ENCODE peak calls at places on chromosomes 2 and 18, in eight cellular contexts. G is neural progenitor cell, L is progenitor cell of endocrine pancreas, M is epithelial cell of proximal tubule, P is AG04450, S is BJ, F is K562, X is fibroblast of lung. O is an unnamed sample.

GRCh38 chr18:48952287-48953095 is 1.7 kb upstream of the SMAD7 start:
- DNase-seq in G (peak), L (peak), M (no peak), P (no peak), S (no peak), F (peak), X (peak), O (peak)

GRCh38 chr18:74251297-74252031 is 40.3 kb downstream of the CYB5A start:
- DNase-seq in G (peak), L (no peak), M (no peak), P (no peak), S (peak), F (no peak), X (peak), O (no peak)

GRCh38 chr2:44335806-44336538 is 25.3 kb downstream of the PREPL start:
- DNase-seq in G (no peak), L (no peak), M (no peak), P (no peak), S (peak), F (no peak), X (peak), O (no peak)

GRCh38 chr2:233386382-233387041 is 32.2 kb downstream of the DGKD start:
- DNase-seq in G (no peak), L (no peak), M (peak), P (no peak), S (no peak), F (no peak), X (peak), O (no peak)

GRCh38 chr18:70419526-70419925 is 130.7 kb downstream of the SOCS6 start:
- DNase-seq in G (no peak), L (no peak), M (no peak), P (no peak), S (peak), F (no peak), X (peak), O (no peak)

GRCh38 chr2:241894056-241894641 is 24.6 kb downstream of the RTP5 start:
- DNase-seq in G (no peak), L (no peak), M (no peak), P (no peak), S (no peak), F (no peak), X (no peak), O (peak)

GRCh38 chr2:206154197-206154596 is 5.0 kb downstream of the NDUFS1 start:
- DNase-seq in G (peak), L (no peak), M (no peak), P (no peak), S (no peak), F (no peak), X (no peak), O (no peak)

GRCh38 chr2:142165790-142166189 is 35.0 kb upstream of the LRP1B start:
- DNase-seq in G (peak), L (no peak), M (peak), P (peak), S (peak), F (no peak), X (peak), O (no peak)

GRCh38 chr18:27449104-27449503 is 264.0 kb upstream of the CHST9 start:
- DNase-seq in G (no peak), L (no peak), M (no peak), P (no peak), S (no peak), F (no peak), X (no peak), O (no peak)

GRCh38 chr18:3924455-3924854 is 474.5 kb downstream of the TGIF1 start:
- DNase-seq in G (no peak), L (no peak), M (no peak), P (no peak), S (no peak), F (no peak), X (peak), O (no peak)

GRCh38 chr2:219282375-219282774 is 3.2 kb downstream of the DNAJB2 start:
- DNase-seq in G (no peak), L (no peak), M (no peak), P (no peak), S (no peak), F (no peak), X (no peak), O (no peak)

GRCh38 chr18:28204154-28204553 is 27.2 kb upstream of the CDH2 start:
- DNase-seq in G (no peak), L (no peak), M (peak), P (peak), S (peak), F (no peak), X (peak), O (no peak)

GRCh38 chr2:134679740-134680139 is 39.1 kb downstream of the TMEM163 start:
- DNase-seq in G (no peak), L (no peak), M (no peak), P (no peak), S (no peak), F (peak), X (no peak), O (no peak)

GRCh38 chr2:164065038-164065437 is 329.2 kb upstream of the FIGN start:
- DNase-seq in G (no peak), L (no peak), M (no peak), P (no peak), S (no peak), F (no peak), X (no peak), O (no peak)

GRCh38 chr2:20988906-20989305 is 55.0 kb downstream of the APOB start:
- DNase-seq in G (no peak), L (peak), M (no peak), P (no peak), S (no peak), F (no peak), X (no peak), O (no peak)

GRCh38 chr2:120625865-120626560 is 109.7 kb upstream of the GLI2 start:
- DNase-seq in G (no peak), L (no peak), M (peak), P (no peak), S (no peak), F (no peak), X (no peak), O (no peak)

GRCh38 chr2:28206786-28207185 is 185.9 kb upstream of the FOSL2 start:
- DNase-seq in G (no peak), L (no peak), M (no peak), P (no peak), S (no peak), F (no peak), X (peak), O (no peak)

GRCh38 chr2:44979581-44979980 is 29.7 kb downstream of the SIX2 start:
- DNase-seq in G (no peak), L (no peak), M (no peak), P (no peak), S (no peak), F (no peak), X (no peak), O (no peak)

GRCh38 chr18:12911025-12911927 is 27.2 kb upstream of the PTPN2 start:
- DNase-seq in G (no peak), L (no peak), M (no peak), P (no peak), S (no peak), F (no peak), X (peak), O (peak)

GRCh38 chr2:149019768-149020167 is 18.7 kb upstream of the LYPD6B start:
- DNase-seq in G (no peak), L (no peak), M (no peak), P (no peak), S (no peak), F (no peak), X (no peak), O (no peak)

GRCh38 chr2:226993171-226993570 is 157.3 kb downstream of the RHBDD1 start:
- DNase-seq in G (no peak), L (no peak), M (no peak), P (no peak), S (no peak), F (no peak), X (no peak), O (no peak)
- TF ChIP-seq CTCF in G (no peak), L (no peak), M (no peak), P (no peak), S (no peak), F (no peak), X (no peak), O (no peak)

GRCh38 chr2:60659026-60659425 is 97.0 kb upstream of the PAPOLG start:
- DNase-seq in G (no peak), L (no peak), M (no peak), P (no peak), S (no peak), F (no peak), X (no peak), O (no peak)
- TF ChIP-seq CTCF in G (peak), L (no peak), M (no peak), P (no peak), S (no peak), F (peak), X (no peak), O (no peak)

GRCh38 chr2:64865831-64866146 is 123.4 kb upstream of the SLC1A4 start:
- DNase-seq in G (no peak), L (no peak), M (no peak), P (no peak), S (no peak), F (no peak), X (no peak), O (no peak)
- TF ChIP-seq CTCF in G (no peak), L (peak), M (no peak), P (no peak), S (no peak), F (no peak), X (peak), O (no peak)

GRCh38 chr2:11417946-11418585 is 47.9 kb downstream of the E2F6 start:
- DNase-seq in G (peak), L (no peak), M (no peak), P (no peak), S (no peak), F (peak), X (no peak), O (no peak)
- TF ChIP-seq CTCF in G (peak), L (peak), M (peak), P (peak), S (peak), F (peak), X (peak), O (no peak)

GRCh38 chr2:85452237-85452636 is 33.7 kb downstream of the SH2D6 start:
- DNase-seq in G (no peak), L (no peak), M (no peak), P (no peak), S (no peak), F (no peak), X (no peak), O (no peak)
- TF ChIP-seq CTCF in G (no peak), L (no peak), M (no peak), P (no peak), S (no peak), F (no peak), X (no peak), O (no peak)